ENCODE peak calls at places on chromosome 20, in seven cellular contexts. One of them, this sample, is unnamed.

GRCh38 chr20:55893031-55893430 is 112.3 kb downstream of the CBLN4 start:
- DNase-seq in adrenal gland: no peak
- DNase-seq in aorta: no peak
- DNase-seq in SJSA1: no peak
- DNase-seq in fibroblast of lung: no peak
- DNase-seq in upper lobe of left lung: no peak
- DNase-seq in endodermal cell: no peak
- DNase-seq in this sample: no peak

GRCh38 chr20:25280051-25280573 is 32.2 kb downstream of the PYGB start:
- DNase-seq in endodermal cell: no peak
- DNase-seq in SJSA1: no peak
- DNase-seq in fibroblast of lung: no peak
- DNase-seq in upper lobe of left lung: no peak
- DNase-seq in adrenal gland: peak; percentile 93
- DNase-seq in aorta: peak; percentile 67
- DNase-seq in this sample: peak; percentile 87

GRCh38 chr20:23187759-23188158 is 101.6 kb upstream of the CD93 start:
- DNase-seq in fibroblast of lung: no peak
- DNase-seq in SJSA1: no peak
- DNase-seq in endodermal cell: no peak
- DNase-seq in adrenal gland: no peak
- DNase-seq in aorta: no peak
- DNase-seq in upper lobe of left lung: no peak
- DNase-seq in this sample: no peak

GRCh38 chr20:6976535-6976934 is 209.0 kb downstream of the BMP2 start:
- DNase-seq in fibroblast of lung: peak; percentile 12
- DNase-seq in aorta: no peak
- DNase-seq in endodermal cell: no peak
- DNase-seq in SJSA1: no peak
- DNase-seq in adrenal gland: no peak
- DNase-seq in upper lobe of left lung: no peak
- DNase-seq in this sample: no peak

GRCh38 chr20:57397693-57398108 is 6.5 kb downstream of the RBM38 start:
- DNase-seq in upper lobe of left lung: peak; percentile 44
- DNase-seq in fibroblast of lung: no peak
- DNase-seq in aorta: peak; percentile 68
- DNase-seq in endodermal cell: no peak
- DNase-seq in SJSA1: no peak
- DNase-seq in adrenal gland: peak; percentile 64
- DNase-seq in this sample: no peak

GRCh38 chr20:37282558-37282957 is 6.9 kb upstream of the MANBAL start:
- DNase-seq in fibroblast of lung: peak; percentile 60
- DNase-seq in adrenal gland: no peak
- DNase-seq in aorta: no peak
- DNase-seq in SJSA1: no peak
- DNase-seq in upper lobe of left lung: no peak
- DNase-seq in endodermal cell: peak; percentile 59
- DNase-seq in this sample: no peak

GRCh38 chr20:36331182-36331581 is 25.0 kb downstream of the DLGAP4 start:
- DNase-seq in adrenal gland: no peak
- DNase-seq in fibroblast of lung: no peak
- DNase-seq in upper lobe of left lung: no peak
- DNase-seq in SJSA1: no peak
- DNase-seq in aorta: no peak
- DNase-seq in endodermal cell: peak; percentile 49
- DNase-seq in this sample: no peak

GRCh38 chr20:19498756-19499155 is 259.3 kb upstream of the RIN2 start:
- DNase-seq in adrenal gland: no peak
- DNase-seq in aorta: no peak
- DNase-seq in upper lobe of left lung: no peak
- DNase-seq in endodermal cell: no peak
- DNase-seq in SJSA1: no peak
- DNase-seq in fibroblast of lung: no peak
- DNase-seq in this sample: no peak

GRCh38 chr20:1302578-1303541 is 26.1 kb downstream of the SDCBP2 start:
- DNase-seq in endodermal cell: no peak
- DNase-seq in aorta: peak; percentile 43
- DNase-seq in adrenal gland: no peak
- DNase-seq in fibroblast of lung: peak; percentile 23
- DNase-seq in upper lobe of left lung: no peak
- DNase-seq in SJSA1: no peak
- DNase-seq in this sample: no peak

GRCh38 chr20:3483309-3483708 is 12.5 kb downstream of the ATRN start:
- DNase-seq in adrenal gland: no peak
- DNase-seq in SJSA1: no peak
- DNase-seq in fibroblast of lung: no peak
- DNase-seq in upper lobe of left lung: no peak
- DNase-seq in aorta: no peak
- DNase-seq in endodermal cell: no peak
- DNase-seq in this sample: no peak

GRCh38 chr20:40493551-40493950 is 195.5 kb downstream of the MAFB start:
- DNase-seq in upper lobe of left lung: no peak
- DNase-seq in aorta: no peak
- DNase-seq in adrenal gland: no peak
- DNase-seq in SJSA1: no peak
- DNase-seq in endodermal cell: no peak
- DNase-seq in fibroblast of lung: peak; percentile 20
- DNase-seq in this sample: no peak

GRCh38 chr20:50664248-50664647 is 27.1 kb downstream of the RIPOR3 start:
- DNase-seq in upper lobe of left lung: no peak
- DNase-seq in adrenal gland: peak; percentile 77
- DNase-seq in fibroblast of lung: no peak
- DNase-seq in SJSA1: no peak
- DNase-seq in aorta: no peak
- DNase-seq in endodermal cell: no peak
- DNase-seq in this sample: no peak

GRCh38 chr20:42714298-42715141 is 475.2 kb downstream of the PTPRT start:
- DNase-seq in aorta: no peak
- DNase-seq in upper lobe of left lung: no peak
- DNase-seq in SJSA1: no peak
- DNase-seq in endodermal cell: no peak
- DNase-seq in fibroblast of lung: no peak
- DNase-seq in adrenal gland: no peak
- DNase-seq in this sample: no peak

GRCh38 chr20:34861386-34862084 is 11.1 kb downstream of the GGT7 start:
- DNase-seq in aorta: no peak
- DNase-seq in endodermal cell: peak; percentile 32
- DNase-seq in adrenal gland: no peak
- DNase-seq in fibroblast of lung: no peak
- DNase-seq in SJSA1: no peak
- DNase-seq in upper lobe of left lung: peak; percentile 74
- DNase-seq in this sample: peak; percentile 50

GRCh38 chr20:3158968-3159431 is 665 bp downstream of the FASTKD5 start:
- DNase-seq in SJSA1: no peak
- DNase-seq in endodermal cell: no peak
- DNase-seq in adrenal gland: peak; percentile 48
- DNase-seq in aorta: no peak
- DNase-seq in upper lobe of left lung: no peak
- DNase-seq in fibroblast of lung: peak; percentile 42
- DNase-seq in this sample: no peak

GRCh38 chr20:24149881-24150307 is 161.3 kb upstream of the GGTLC1 start:
- DNase-seq in upper lobe of left lung: no peak
- DNase-seq in aorta: no peak
- DNase-seq in adrenal gland: peak; percentile 55
- DNase-seq in fibroblast of lung: no peak
- DNase-seq in SJSA1: no peak
- DNase-seq in endodermal cell: peak; percentile 91
- DNase-seq in this sample: no peak

GRCh38 chr20:62918830-62919229 is 7.5 kb downstream of the DIDO1 start:
- DNase-seq in SJSA1: no peak
- DNase-seq in fibroblast of lung: no peak
- DNase-seq in aorta: peak; percentile 55
- DNase-seq in adrenal gland: no peak
- DNase-seq in endodermal cell: no peak
- DNase-seq in upper lobe of left lung: no peak
- DNase-seq in this sample: no peak

GRCh38 chr20:19974621-19975435 is 42.3 kb upstream of the NAA20 start:
- DNase-seq in adrenal gland: peak; percentile 94
- DNase-seq in upper lobe of left lung: peak; percentile 90
- DNase-seq in endodermal cell: no peak
- DNase-seq in aorta: peak; percentile 95
- DNase-seq in fibroblast of lung: peak; percentile 94
- DNase-seq in SJSA1: peak; percentile 85
- DNase-seq in this sample: peak; percentile 79

GRCh38 chr20:11271319-11271718 is 597.5 kb upstream of the JAG1 start:
- DNase-seq in SJSA1: no peak
- DNase-seq in adrenal gland: no peak
- DNase-seq in fibroblast of lung: no peak
- DNase-seq in aorta: no peak
- DNase-seq in endodermal cell: peak; percentile 91
- DNase-seq in upper lobe of left lung: no peak
- DNase-seq in this sample: no peak

GRCh38 chr20:22810626-22811559 is 224.2 kb upstream of the SSTR4 start:
- DNase-seq in aorta: no peak
- DNase-seq in endodermal cell: peak; percentile 36
- DNase-seq in fibroblast of lung: no peak
- DNase-seq in adrenal gland: no peak
- DNase-seq in SJSA1: no peak
- DNase-seq in upper lobe of left lung: no peak
- DNase-seq in this sample: no peak

GRCh38 chr20:49236301-49236700 is 17.1 kb downstream of the DDX27 start:
- DNase-seq in fibroblast of lung: no peak
- DNase-seq in SJSA1: no peak
- DNase-seq in endodermal cell: no peak
- DNase-seq in upper lobe of left lung: no peak
- DNase-seq in aorta: peak; percentile 62
- DNase-seq in adrenal gland: no peak
- DNase-seq in this sample: no peak

GRCh38 chr20:58618694-58619540 is 32.2 kb upstream of the STX16 start:
- DNase-seq in aorta: peak; percentile 72
- DNase-seq in fibroblast of lung: peak; percentile 86
- DNase-seq in SJSA1: no peak
- DNase-seq in adrenal gland: no peak
- DNase-seq in endodermal cell: peak; percentile 66
- DNase-seq in upper lobe of left lung: no peak
- DNase-seq in this sample: no peak

GRCh38 chr20:49685809-49686208 is 27.9 kb downstream of the B4GALT5 start:
- DNase-seq in upper lobe of left lung: no peak
- DNase-seq in endodermal cell: no peak
- DNase-seq in aorta: no peak
- DNase-seq in fibroblast of lung: peak; percentile 75
- DNase-seq in SJSA1: no peak
- DNase-seq in adrenal gland: no peak
- DNase-seq in this sample: no peak

GRCh38 chr20:61360940-61361339 is 108.9 kb downstream of the CDH4 start:
- DNase-seq in SJSA1: no peak
- DNase-seq in upper lobe of left lung: no peak
- DNase-seq in endodermal cell: no peak
- DNase-seq in adrenal gland: no peak
- DNase-seq in aorta: no peak
- DNase-seq in fibroblast of lung: no peak
- DNase-seq in this sample: no peak

DNA sequence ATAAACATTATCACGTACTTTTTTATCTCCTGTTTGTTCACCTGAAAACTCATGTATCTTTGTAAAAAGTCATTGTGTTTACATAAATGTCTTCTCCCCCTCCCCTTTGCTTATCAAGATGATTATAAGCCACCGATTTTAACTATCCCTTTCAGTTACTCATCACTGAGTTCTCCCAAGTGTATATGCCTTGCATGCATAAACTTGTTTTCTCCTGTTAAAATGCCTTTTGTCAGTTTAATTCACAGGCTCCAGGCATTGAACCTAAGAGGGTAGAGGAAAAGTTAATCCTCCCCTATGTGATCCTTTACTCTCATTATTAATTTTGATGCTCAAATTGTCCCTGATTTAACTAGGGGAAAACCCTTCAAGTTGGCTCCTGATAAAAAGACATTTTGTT is 24.2 kb downstream of the ANKEF1 start:
- DNase-seq in endodermal cell: no peak
- DNase-seq in adrenal gland: no peak
- DNase-seq in SJSA1: no peak
- DNase-seq in fibroblast of lung: no peak
- DNase-seq in aorta: no peak
- DNase-seq in upper lobe of left lung: no peak
- DNase-seq in this sample: no peak
- H3K4me1 ChIP-seq in endodermal cell: no peaks in the 10 kb centered on the region
- H3K4me1 ChIP-seq in adrenal gland: no peaks in the 10 kb centered on the region
- H3K4me1 ChIP-seq in SJSA1: no peaks in the 10 kb centered on the region
- H3K4me1 ChIP-seq in fibroblast of lung: no peaks in the 10 kb centered on the region
- H3K4me1 ChIP-seq in aorta: no peaks in the 10 kb centered on the region
- H3K4me1 ChIP-seq in upper lobe of left lung: no peaks in the 10 kb centered on the region
- H3K4me1 ChIP-seq in this sample: no peaks in the 10 kb centered on the region

DNA sequence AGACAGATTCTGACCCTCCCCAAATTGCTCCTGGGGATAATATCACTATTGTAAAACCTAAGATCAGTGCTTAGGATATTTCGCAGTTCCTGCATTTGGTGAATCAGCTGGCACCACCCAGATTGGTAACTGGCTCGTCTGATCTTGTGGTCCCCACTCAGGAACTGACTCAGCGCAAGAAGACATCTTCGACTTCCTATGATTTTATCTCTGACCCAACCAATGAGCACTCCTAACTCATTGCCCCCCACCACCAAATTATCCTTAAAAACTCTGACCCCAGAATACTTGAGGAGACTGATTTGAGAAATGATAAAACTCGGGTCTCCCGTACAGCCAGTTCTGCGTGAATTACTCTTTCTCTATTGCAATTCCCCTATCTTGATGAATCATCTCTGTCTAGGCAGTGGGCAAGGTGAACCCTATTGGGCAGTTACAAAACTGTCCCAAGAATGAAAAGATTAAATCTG is 55.7 kb upstream of the PRND start:
- DNase-seq in fibroblast of lung: peak; percentile 80
- DNase-seq in SJSA1: peak; percentile 78
- DNase-seq in aorta: no peak
- DNase-seq in upper lobe of left lung: peak; percentile 65
- DNase-seq in adrenal gland: no peak
- DNase-seq in endodermal cell: no peak
- DNase-seq in this sample: no peak
- H3K4me3 ChIP-seq in fibroblast of lung: no peak overlapping the region
- H3K4me3 ChIP-seq in SJSA1: no peak overlapping the region
- H3K4me3 ChIP-seq in aorta: no peak overlapping the region
- H3K4me3 ChIP-seq in upper lobe of left lung: no peak overlapping the region
- H3K4me3 ChIP-seq in adrenal gland: no peak overlapping the region
- H3K4me3 ChIP-seq in endodermal cell: no peak overlapping the region
- H3K4me3 ChIP-seq in this sample: no peak overlapping the region

DNA sequence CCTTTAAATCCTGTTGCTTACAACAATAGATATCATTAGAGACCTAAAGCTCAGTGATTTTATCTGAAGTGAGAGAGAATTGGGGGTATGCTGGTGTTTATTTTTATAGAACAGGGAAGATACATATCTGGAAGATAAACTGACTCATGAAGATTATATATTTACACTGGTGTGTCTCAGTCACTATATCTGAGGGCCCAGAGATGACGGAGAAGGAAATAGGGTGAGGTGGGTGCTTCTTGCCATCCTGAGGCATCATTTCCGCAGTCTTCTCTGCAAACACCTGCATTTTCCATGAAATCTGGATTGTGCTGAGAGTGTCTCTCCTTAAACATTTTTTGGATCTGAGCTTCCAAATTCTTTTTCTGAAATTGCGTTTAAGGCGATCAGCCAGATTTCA is 5.9 kb upstream of the PLCB1 start:
- DNase-seq in SJSA1: no peak
- DNase-seq in adrenal gland: no peak
- DNase-seq in endodermal cell: no peak
- DNase-seq in upper lobe of left lung: no peak
- DNase-seq in aorta: no peak
- DNase-seq in fibroblast of lung: no peak
- DNase-seq in this sample: no peak
- H3K4me1 ChIP-seq in SJSA1: peaks cover 3% of the 10 kb centered on the region
- H3K4me1 ChIP-seq in adrenal gland: peaks cover 12% of the 10 kb centered on the region
- H3K4me1 ChIP-seq in endodermal cell: peaks cover 7% of the 10 kb centered on the region
- H3K4me1 ChIP-seq in upper lobe of left lung: no peaks in the 10 kb centered on the region
- H3K4me1 ChIP-seq in aorta: no peaks in the 10 kb centered on the region
- H3K4me1 ChIP-seq in fibroblast of lung: peaks cover 2% of the 10 kb centered on the region
- H3K4me1 ChIP-seq in this sample: no peaks in the 10 kb centered on the region

GRCh38 chr20:9517297-9518134 is 3.1 kb downstream of the LAMP5 start:
- DNase-seq in endodermal cell: no peak
- DNase-seq in SJSA1: no peak
- DNase-seq in fibroblast of lung: no peak
- DNase-seq in upper lobe of left lung: peak; percentile 37
- DNase-seq in aorta: no peak
- DNase-seq in adrenal gland: no peak
- DNase-seq in this sample: no peak
- H3K4me3 ChIP-seq in endodermal cell: no peak overlapping the region
- H3K4me3 ChIP-seq in SJSA1: no peak overlapping the region
- H3K4me3 ChIP-seq in fibroblast of lung: no peak overlapping the region
- H3K4me3 ChIP-seq in upper lobe of left lung: no peak overlapping the region
- H3K4me3 ChIP-seq in aorta: no peak overlapping the region
- H3K4me3 ChIP-seq in adrenal gland: no peak overlapping the region
- H3K4me3 ChIP-seq in this sample: no peak overlapping the region

This sample was measured in breast epithelium.